ENCODE peak calls at places on chromosomes 4 and X, in four cellular contexts. One of them, this sample, is unnamed.

GRCh38 chr4:54661686-54662085 is 3.9 kb downstream of the KIT start:
- DNase-seq in stimulated activated CD4-positive, alpha-beta T cell treated with anti-CD3 and anti-CD28 coated beads, Interleukin-2, amount 100 ng/mL, for 48 hours: no peak
- DNase-seq in AML-193: no peak
- DNase-seq in posterior cingulate gyrus: no peak
- DNase-seq in this sample: no peak

GRCh38 chrX:108735680-108736508 is 469 bp downstream of the IRS4 start:
- DNase-seq in stimulated activated CD4-positive, alpha-beta T cell treated with anti-CD3 and anti-CD28 coated beads, Interleukin-2, amount 100 ng/mL, for 48 hours: no peak
- DNase-seq in AML-193: no peak
- DNase-seq in posterior cingulate gyrus: no peak
- DNase-seq in this sample: no peak

GRCh38 chr4:76709454-76709853 is 188.5 kb downstream of the SOWAHB start:
- DNase-seq in stimulated activated CD4-positive, alpha-beta T cell treated with anti-CD3 and anti-CD28 coated beads, Interleukin-2, amount 100 ng/mL, for 48 hours: no peak
- DNase-seq in AML-193: no peak
- DNase-seq in posterior cingulate gyrus: no peak
- DNase-seq in this sample: no peak

GRCh38 chr4:74374561-74375327 is 9.8 kb downstream of the EREG start:
- DNase-seq in stimulated activated CD4-positive, alpha-beta T cell treated with anti-CD3 and anti-CD28 coated beads, Interleukin-2, amount 100 ng/mL, for 48 hours: no peak
- DNase-seq in AML-193: peak
- DNase-seq in posterior cingulate gyrus: no peak
- DNase-seq in this sample: peak

GRCh38 chr4:173538903-173539445 is 8.9 kb upstream of the HAND2 start:
- DNase-seq in stimulated activated CD4-positive, alpha-beta T cell treated with anti-CD3 and anti-CD28 coated beads, Interleukin-2, amount 100 ng/mL, for 48 hours: no peak
- DNase-seq in AML-193: no peak
- DNase-seq in posterior cingulate gyrus: no peak
- DNase-seq in this sample: no peak

GRCh38 chr4:73615613-73616012 is 4.6 kb downstream of the RASSF6 start:
- DNase-seq in stimulated activated CD4-positive, alpha-beta T cell treated with anti-CD3 and anti-CD28 coated beads, Interleukin-2, amount 100 ng/mL, for 48 hours: no peak
- DNase-seq in AML-193: no peak
- DNase-seq in posterior cingulate gyrus: no peak
- DNase-seq in this sample: no peak

GRCh38 chr4:15110120-15110571 is 107.9 kb downstream of the CPEB2 start:
- DNase-seq in stimulated activated CD4-positive, alpha-beta T cell treated with anti-CD3 and anti-CD28 coated beads, Interleukin-2, amount 100 ng/mL, for 48 hours: no peak
- DNase-seq in AML-193: no peak
- DNase-seq in posterior cingulate gyrus: no peak
- DNase-seq in this sample: no peak

GRCh38 chr4:52250124-52250523 is 199.0 kb downstream of the SPATA18 start:
- DNase-seq in stimulated activated CD4-positive, alpha-beta T cell treated with anti-CD3 and anti-CD28 coated beads, Interleukin-2, amount 100 ng/mL, for 48 hours: no peak
- DNase-seq in AML-193: no peak
- DNase-seq in posterior cingulate gyrus: no peak
- DNase-seq in this sample: no peak

GRCh38 chr4:71932941-71933340 is 98.9 kb upstream of the NPFFR2 start:
- DNase-seq in stimulated activated CD4-positive, alpha-beta T cell treated with anti-CD3 and anti-CD28 coated beads, Interleukin-2, amount 100 ng/mL, for 48 hours: no peak
- DNase-seq in AML-193: no peak
- DNase-seq in posterior cingulate gyrus: no peak
- DNase-seq in this sample: no peak

GRCh38 chr4:83036991-83037390 is 2.0 kb downstream of the COPS4 start:
- DNase-seq in stimulated activated CD4-positive, alpha-beta T cell treated with anti-CD3 and anti-CD28 coated beads, Interleukin-2, amount 100 ng/mL, for 48 hours: no peak
- DNase-seq in AML-193: peak
- DNase-seq in posterior cingulate gyrus: no peak
- DNase-seq in this sample: no peak

GRCh38 chr4:6659897-6660296 is 19.4 kb downstream of the MRFAP1 start:
- DNase-seq in stimulated activated CD4-positive, alpha-beta T cell treated with anti-CD3 and anti-CD28 coated beads, Interleukin-2, amount 100 ng/mL, for 48 hours: no peak
- DNase-seq in AML-193: no peak
- DNase-seq in posterior cingulate gyrus: no peak
- DNase-seq in this sample: no peak